ENCODE peak calls at places on chromosomes 6 and 20, in five cellular contexts. K, V, C, T and Y are unnamed samples.

GRCh38 chr6:110543106-110543505 is 66.7 kb upstream of the SLC22A16 start:
- DNase-seq in C (no peak), T (no peak), K (no peak), V (no peak), Y (no peak)

GRCh38 chr20:60048634-60049578 is 90.7 kb downstream of the CDH26 start:
- DNase-seq in T (peak; percentile 60), K (peak; percentile 5), C (no peak), V (no peak), Y (no peak)

GRCh38 chr20:21395666-21396044 is 1.7 kb downstream of the NKX2-4 start:
- DNase-seq in K (no peak), T (no peak), C (no peak), V (peak; percentile 71), Y (no peak)

GRCh38 chr6:151577257-151577656 is 83.4 kb downstream of the CCDC170 start:
- DNase-seq in V (no peak), T (no peak), K (no peak), C (no peak), Y (no peak)

GRCh38 chr6:12890171-12890790 is 173.7 kb downstream of the PHACTR1 start:
- DNase-seq in C (no peak), T (peak; percentile 72), K (peak; percentile 29), V (peak; percentile 66), Y (peak; percentile 10)

GRCh38 chr6:104940881-104941693 is 15.8 kb upstream of the LIN28B start:
- DNase-seq in T (no peak), K (no peak), V (peak; percentile 85), C (peak; percentile 66), Y (no peak)

GRCh38 chr6:15329154-15329781 is 83.4 kb downstream of the JARID2 start:
- DNase-seq in T (no peak), V (no peak), K (no peak), C (peak; percentile 97), Y (no peak)

GRCh38 chr20:24738058-24738775 is 210.9 kb upstream of the CST7 start:
- DNase-seq in T (no peak), V (no peak), C (no peak), K (no peak), Y (no peak)

GRCh38 chr20:13813910-13814309 is 29.1 kb downstream of the NDUFAF5 start:
- DNase-seq in K (no peak), V (no peak), C (no peak), T (no peak), Y (no peak)

GRCh38 chr20:37341632-37342031 is 4.3 kb upstream of the SRC start:
- DNase-seq in V (no peak), T (no peak), K (no peak), C (no peak), Y (no peak)
- H3K9me2 ChIP-seq in V (no peaks in the 10 kb centered on the region), T (no peaks in the 10 kb centered on the region), K (no peaks in the 10 kb centered on the region), C (no peaks in the 10 kb centered on the region), Y (no peaks in the 10 kb centered on the region)

GRCh38 chr20:47233333-47234188 is 122.9 kb downstream of the ZMYND8 start:
- DNase-seq in V (no peak), K (no peak), T (no peak), C (no peak), Y (no peak)
- H3K9me2 ChIP-seq in V (no peaks in the 10 kb centered on the region), K (no peaks in the 10 kb centered on the region), T (no peaks in the 10 kb centered on the region), C (no peaks in the 10 kb centered on the region), Y (no peaks in the 10 kb centered on the region)

DNA sequence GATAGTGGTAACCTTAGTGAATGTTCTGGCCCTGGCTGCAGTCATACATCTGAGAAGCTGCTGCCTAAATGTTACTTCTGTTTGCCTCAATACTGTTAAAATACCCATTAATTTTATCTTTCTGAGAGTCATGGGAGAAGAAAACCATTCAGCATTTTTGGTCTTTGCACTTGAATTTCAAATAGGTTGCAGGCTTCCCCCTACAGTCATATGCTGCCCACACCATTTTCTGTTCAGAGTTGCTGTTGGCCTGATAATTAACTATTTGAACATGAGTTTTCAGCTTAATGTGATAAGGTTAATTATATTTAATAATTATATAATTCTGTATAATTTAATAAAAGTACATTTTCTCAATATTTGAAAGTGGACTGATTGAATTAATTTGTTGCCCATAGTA is 325.5 kb upstream of the KCNQ5 start:
- DNase-seq in T (no peak), K (no peak), C (no peak), V (no peak), Y (no peak)
- H3K9me2 ChIP-seq in T (no peaks in the 10 kb centered on the region), K (no peaks in the 10 kb centered on the region), C (no peaks in the 10 kb centered on the region), V (no peaks in the 10 kb centered on the region), Y (no peaks in the 10 kb centered on the region)

DNA sequence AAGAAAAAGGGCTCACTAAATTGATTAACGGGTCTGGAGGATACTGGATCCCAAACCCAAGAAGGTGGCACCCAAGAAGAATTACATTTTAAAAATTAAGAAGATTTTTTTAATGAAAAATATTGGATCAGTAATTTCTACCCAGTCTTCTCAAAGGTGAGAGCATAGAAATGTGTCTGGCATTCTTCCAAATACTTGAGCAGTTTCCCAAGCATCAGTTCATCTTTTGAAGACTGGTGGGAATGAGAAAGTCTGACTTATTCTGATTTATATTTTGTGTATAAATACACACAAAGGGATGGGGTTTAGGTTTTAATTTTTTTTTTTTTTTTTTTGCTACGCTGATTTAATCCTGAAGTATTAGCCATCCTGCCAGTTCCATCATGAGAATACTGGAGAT is 3.3 kb downstream of the MGME1 start:
- DNase-seq in T (peak; percentile 54), C (no peak), K (no peak), V (no peak), Y (no peak)
- H3K9me2 ChIP-seq in T (no peaks in the 10 kb centered on the region), C (no peaks in the 10 kb centered on the region), K (no peaks in the 10 kb centered on the region), V (no peaks in the 10 kb centered on the region), Y (no peaks in the 10 kb centered on the region)

GRCh38 chr6:83071023-83071422 is 3.6 kb downstream of the DOP1A start:
- DNase-seq in K (peak; percentile 79), V (peak; percentile 17), T (peak; percentile 92), C (peak; percentile 39), Y (peak; percentile 63)
- H3K9me2 ChIP-seq in K (no peaks in the 10 kb centered on the region), V (no peaks in the 10 kb centered on the region), T (no peaks in the 10 kb centered on the region), C (no peaks in the 10 kb centered on the region), Y (no peaks in the 10 kb centered on the region)